ENCODE peak calls at places on chromosome X, in ten cellular contexts. U is WTC11; R is activated naive CD8-positive, alpha-beta T cell treated with anti-CD3 and anti-CD28 coated beads, Interleukin-2, amount 50 U/mL, for 24 hours; X is activated CD8-positive, alpha-beta memory T cell treated with anti-CD3 and anti-CD28 coated beads for 1 hour; O is heart left ventricle; D is NCI-H510A treated with DMSO at 0.1 percent for 48 hours; Z is effector CD8-positive, alpha-beta T cell; M is brain microvascular endothelial cell; T is progenitor cell of endocrine pancreas; E is stimulated activated CD4-positive, alpha-beta T cell treated with anti-CD3 and anti-CD28 coated beads, Interleukin-2, amount 100 ng/mL, for 48 hours. A is an unnamed sample.

GRCh38 chrX:100356497-100356896 is 53.6 kb downstream of the PCDH19 start:
- DNase-seq in U (no peak), R (no peak), X (no peak), O (no peak), D (no peak), Z (no peak), M (no peak), T (no peak), E (no peak), A (no peak)

GRCh38 chrX:22310779-22311178 is 38.1 kb downstream of the CBLL2 start:
- DNase-seq in U (no peak), R (no peak), X (no peak), O (no peak), D (no peak), Z (no peak), M (no peak), T (no peak), E (no peak), A (no peak)

GRCh38 chrX:154738013-154738738 is 12.7 kb downstream of the GAB3 start:
- DNase-seq in U (no peak), R (no peak), X (no peak), O (no peak), D (no peak), Z (no peak), M (peak), T (no peak), E (no peak), A (no peak)

GRCh38 chrX:20320461-20321159 is 53.9 kb upstream of the RPS6KA3 start:
- DNase-seq in U (no peak), R (peak), X (peak), O (peak), D (peak), Z (no peak), M (no peak), T (no peak), E (no peak), A (no peak)

GRCh38 chrX:53511302-53511701 is 77.1 kb upstream of the HSD17B10 start:
- DNase-seq in U (no peak), R (no peak), X (no peak), O (no peak), D (no peak), Z (no peak), M (no peak), T (no peak), E (no peak), A (no peak)

GRCh38 chrX:129000018-129000417 is 523.3 kb downstream of the SMARCA1 start:
- DNase-seq in U (no peak), R (no peak), X (no peak), O (no peak), D (peak), Z (no peak), M (no peak), T (no peak), E (no peak), A (no peak)

GRCh38 chrX:20181563-20182329 is 40.1 kb upstream of the EIF1AX start:
- DNase-seq in U (no peak), R (no peak), X (no peak), O (no peak), D (no peak), Z (no peak), M (no peak), T (no peak), E (no peak), A (no peak)

GRCh38 chrX:22090181-22090580 is 58.1 kb downstream of the PHEX start:
- DNase-seq in U (no peak), R (no peak), X (no peak), O (no peak), D (no peak), Z (no peak), M (peak), T (no peak), E (no peak), A (no peak)

GRCh38 chrX:108072746-108073145 is 18.6 kb downstream of the PSMD10 start:
- DNase-seq in U (no peak), R (no peak), X (no peak), O (no peak), D (no peak), Z (no peak), M (peak), T (no peak), E (no peak), A (no peak)

GRCh38 chrX:15016051-15016450 is 142.8 kb downstream of the MOSPD2 start:
- DNase-seq in U (no peak), R (no peak), X (no peak), O (no peak), D (no peak), Z (no peak), M (no peak), T (no peak), E (no peak), A (no peak)

GRCh38 chrX:45781901-45782553 is 581.4 kb upstream of the DIPK2B start:
- DNase-seq in U (no peak), R (no peak), X (no peak), O (no peak), D (no peak), Z (no peak), M (no peak), T (no peak), E (no peak), A (no peak)

GRCh38 chrX:153245288-153245731 is 66.2 kb downstream of the MAGEA1 start:
- DNase-seq in U (peak), R (no peak), X (no peak), O (no peak), D (no peak), Z (no peak), M (no peak), T (no peak), E (no peak), A (peak)